ENCODE peak calls at places on chromosomes 13 and 19, in seven cellular contexts. O is neuronal stem cell, J is H1, F is trophoblast cell, N is IMR-90, E is H9, S is mesenchymal stem cell. Y is an unnamed sample.

GRCh38 chr13:97261254-97262015 is 39.3 kb downstream of the MBNL2 start:
- DNase-seq in O (no peak), J (no peak), F (no peak), N (no peak), E (no peak), S (no peak), Y (no peak)

GRCh38 chr19:41811036-41811435 is 14.6 kb downstream of the CEACAM3 start:
- DNase-seq in O (no peak), J (no peak), F (no peak), N (no peak), E (no peak), S (no peak), Y (no peak)

GRCh38 chr13:25971499-25972145 is 80.2 kb downstream of the SHISA2 start:
- DNase-seq in O (no peak), J (no peak), F (no peak), N (no peak), E (no peak), S (no peak), Y (no peak)

GRCh38 chr13:46668302-46668720 is 115.3 kb downstream of the LRCH1 start:
- DNase-seq in O (no peak), J (no peak), F (no peak), N (peak), E (no peak), S (peak), Y (no peak)

GRCh38 chr19:17421942-17422341 is 2.1 kb downstream of the MVB12A start:
- DNase-seq in O (no peak), J (no peak), F (no peak), N (no peak), E (no peak), S (no peak), Y (no peak)

GRCh38 chr13:44306401-44307192 is 67.0 kb upstream of the SERP2 start:
- DNase-seq in O (peak), J (peak), F (no peak), N (peak), E (peak), S (peak), Y (peak)

GRCh38 chr19:28961772-28962500 is 251.0 kb downstream of the UQCRFS1 start:
- DNase-seq in O (no peak), J (no peak), F (peak), N (peak), E (no peak), S (no peak), Y (no peak)

GRCh38 chr19:10517361-10517759 is at the start of gene S1PR5:
- DNase-seq in O (no peak), J (no peak), F (no peak), N (no peak), E (peak), S (peak), Y (peak)

GRCh38 chr13:40653558-40654318 is 12.7 kb downstream of the FOXO1 start:
- DNase-seq in O (no peak), J (no peak), F (no peak), N (no peak), E (no peak), S (peak), Y (peak)

GRCh38 chr13:98686281-98686680 is 66.2 kb downstream of the SLC15A1 start:
- DNase-seq in O (no peak), J (no peak), F (no peak), N (no peak), E (no peak), S (no peak), Y (no peak)

GRCh38 chr13:75236774-75237173 is 245.2 kb downstream of the TBC1D4 start:
- DNase-seq in O (no peak), J (no peak), F (no peak), N (no peak), E (no peak), S (no peak), Y (no peak)

GRCh38 chr19:45972944-45973525 is 630 bp downstream of the NOVA2 start:
- DNase-seq in O (no peak), J (peak), F (no peak), N (no peak), E (no peak), S (no peak), Y (no peak)

GRCh38 chr13:77013853-77014542 is 13.0 kb downstream of the FBXL3 start:
- DNase-seq in O (no peak), J (no peak), F (no peak), N (no peak), E (no peak), S (no peak), Y (no peak)

GRCh38 chr19:33275933-33276619 is 26.3 kb downstream of the CEBPA start:
- DNase-seq in O (no peak), J (no peak), F (no peak), N (no peak), E (no peak), S (no peak), Y (no peak)

GRCh38 chr13:40920826-40921225 is 98.3 kb downstream of the ELF1 start:
- DNase-seq in O (no peak), J (no peak), F (no peak), N (peak), E (no peak), S (peak), Y (no peak)

GRCh38 chr19:45306522-45307027 is 16.1 kb downstream of the CKM start:
- DNase-seq in O (no peak), J (peak), F (no peak), N (no peak), E (peak), S (no peak), Y (peak)

GRCh38 chr13:30039506-30039905 is 189.1 kb upstream of the UBL3 start:
- DNase-seq in O (no peak), J (no peak), F (no peak), N (no peak), E (no peak), S (no peak), Y (no peak)

GRCh38 chr13:30037306-30037705 is 186.9 kb upstream of the UBL3 start:
- DNase-seq in O (peak), J (peak), F (no peak), N (no peak), E (peak), S (no peak), Y (peak)

GRCh38 chr13:30034448-30034795 is 184.0 kb upstream of the UBL3 start:
- DNase-seq in O (no peak), J (no peak), F (no peak), N (peak), E (no peak), S (no peak), Y (no peak)

GRCh38 chr13:30038884-30039283 is 188.5 kb upstream of the UBL3 start:
- DNase-seq in O (no peak), J (no peak), F (no peak), N (peak), E (no peak), S (no peak), Y (peak)

DNA sequence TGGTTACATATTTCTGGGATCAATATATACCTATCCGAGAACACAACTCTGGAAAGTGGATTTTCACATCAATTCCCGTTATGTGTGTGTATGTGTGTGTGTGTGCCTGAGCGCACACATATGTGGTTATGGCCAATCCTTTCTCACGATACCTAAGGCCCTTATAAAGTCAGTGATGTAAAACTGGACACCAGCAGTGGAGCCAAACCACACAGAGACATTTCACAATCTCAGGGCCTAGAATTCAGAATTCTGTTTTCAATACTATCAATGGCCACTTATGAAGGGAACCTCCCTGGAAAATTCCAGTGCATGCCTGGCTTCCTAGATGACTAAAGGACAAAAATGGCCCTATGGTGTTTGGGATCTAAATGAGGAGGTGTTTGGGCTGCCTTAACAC is 187.3 kb upstream of the UBL3 start:
- DNase-seq in O (no peak), J (no peak), F (no peak), N (peak), E (no peak), S (peak), Y (no peak)
- H3K4ac ChIP-seq in O (no peak), J (peak), F (no peak), N (no peak), E (no peak), S (no peak), Y (no peak)

GRCh38 chr19:13252569-13253335 is 102.5 kb downstream of the IER2 start:
- DNase-seq in O (no peak), J (no peak), F (peak), N (no peak), E (no peak), S (no peak), Y (no peak)

GRCh38 chr19:13255041-13255718 is 105.0 kb downstream of the IER2 start:
- DNase-seq in O (no peak), J (no peak), F (peak), N (no peak), E (no peak), S (no peak), Y (no peak)

GRCh38 chr19:13260883-13261653 is 110.9 kb downstream of the IER2 start:
- DNase-seq in O (no peak), J (no peak), F (peak), N (peak), E (no peak), S (peak), Y (peak)

GRCh38 chr19:13256918-13257317 is 106.7 kb downstream of the IER2 start:
- DNase-seq in O (no peak), J (no peak), F (no peak), N (no peak), E (no peak), S (no peak), Y (no peak)

GRCh38 chr19:13255719-13256059 is 105.5 kb downstream of the IER2 start:
- DNase-seq in O (no peak), J (no peak), F (no peak), N (no peak), E (no peak), S (no peak), Y (no peak)
- H3K4ac ChIP-seq in O (no peak), J (no peak), F (no peak), N (no peak), E (no peak), S (no peak), Y (no peak)

GRCh38 chr19:6045108-6045507 is 65.2 kb downstream of the RFX2 start:
- DNase-seq in O (no peak), J (no peak), F (no peak), N (no peak), E (no peak), S (no peak), Y (no peak)
- H3K4ac ChIP-seq in O (no peak), J (no peak), F (no peak), N (no peak), E (no peak), S (no peak), Y (no peak)

GRCh38 chr13:104017317-104017716 is 951.1 kb upstream of the SLC10A2 start:
- DNase-seq in O (no peak), J (no peak), F (no peak), N (no peak), E (no peak), S (no peak), Y (no peak)

GRCh38 chr13:104024416-104025170 is 958.4 kb upstream of the SLC10A2 start:
- DNase-seq in O (no peak), J (no peak), F (no peak), N (peak), E (no peak), S (peak), Y (no peak)

GRCh38 chr13:104025303-104025702 is 959.1 kb upstream of the SLC10A2 start:
- DNase-seq in O (no peak), J (no peak), F (no peak), N (no peak), E (no peak), S (no peak), Y (no peak)

GRCh38 chr13:104021806-104022397 is 955.7 kb upstream of the SLC10A2 start:
- DNase-seq in O (no peak), J (no peak), F (no peak), N (no peak), E (no peak), S (no peak), Y (no peak)
- H3K4ac ChIP-seq in O (no peak), J (no peak), F (no peak), N (no peak), E (no peak), S (no peak), Y (no peak)